ENCODE peak calls at places on chromosomes 4 and X, in seven cellular contexts. One of them, this sample, is unnamed.

GRCh38 chr4:1502976-1503375 is 96.7 kb upstream of the NKX1-1 start:
- DNase-seq in GM12878: no peak
- DNase-seq in hepatocyte: no peak
- DNase-seq in AG08395: no peak
- DNase-seq in activated CD4-positive, alpha-beta T cell treated with anti-CD3 and anti-CD28 coated beads, Interleukin-2, amount 10 ng/mL, durations not matched to agents 7 days and 5 days: no peak
- DNase-seq in AG10803: no peak
- DNase-seq in cardiac muscle cell: no peak
- DNase-seq in this sample: no peak

GRCh38 chrX:72621163-72621562 is 48.5 kb upstream of the HDAC8 start:
- DNase-seq in GM12878: no peak
- DNase-seq in hepatocyte: no peak
- DNase-seq in AG08395: no peak
- DNase-seq in activated CD4-positive, alpha-beta T cell treated with anti-CD3 and anti-CD28 coated beads, Interleukin-2, amount 10 ng/mL, durations not matched to agents 7 days and 5 days: no peak
- DNase-seq in AG10803: no peak
- DNase-seq in cardiac muscle cell: no peak
- DNase-seq in this sample: peak; percentile 25

GRCh38 chrX:1535241-1536041 is 1.5 kb downstream of the P2RY8 start:
- DNase-seq in GM12878: peak; percentile 62
- DNase-seq in hepatocyte: no peak
- DNase-seq in AG08395: no peak
- DNase-seq in activated CD4-positive, alpha-beta T cell treated with anti-CD3 and anti-CD28 coated beads, Interleukin-2, amount 10 ng/mL, durations not matched to agents 7 days and 5 days: peak; percentile 61
- DNase-seq in AG10803: no peak
- DNase-seq in cardiac muscle cell: no peak
- DNase-seq in this sample: no peak

GRCh38 chr4:184628103-184628502 is 21.1 kb downstream of the CASP3 start:
- DNase-seq in GM12878: no peak
- DNase-seq in hepatocyte: no peak
- DNase-seq in AG08395: no peak
- DNase-seq in activated CD4-positive, alpha-beta T cell treated with anti-CD3 and anti-CD28 coated beads, Interleukin-2, amount 10 ng/mL, durations not matched to agents 7 days and 5 days: no peak
- DNase-seq in AG10803: no peak
- DNase-seq in cardiac muscle cell: no peak
- DNase-seq in this sample: no peak

GRCh38 chr4:161949941-161950725 is 213.7 kb downstream of the FSTL5 start:
- DNase-seq in GM12878: no peak
- DNase-seq in hepatocyte: peak; percentile 7
- DNase-seq in AG08395: peak; percentile 46
- DNase-seq in activated CD4-positive, alpha-beta T cell treated with anti-CD3 and anti-CD28 coated beads, Interleukin-2, amount 10 ng/mL, durations not matched to agents 7 days and 5 days: no peak
- DNase-seq in AG10803: peak; percentile 46
- DNase-seq in cardiac muscle cell: peak; percentile 21
- DNase-seq in this sample: no peak

GRCh38 chr4:76738081-76738931 is 159.6 kb downstream of the SOWAHB start:
- DNase-seq in GM12878: peak; percentile 30
- DNase-seq in hepatocyte: peak; percentile 34
- DNase-seq in AG08395: peak; percentile 92
- DNase-seq in activated CD4-positive, alpha-beta T cell treated with anti-CD3 and anti-CD28 coated beads, Interleukin-2, amount 10 ng/mL, durations not matched to agents 7 days and 5 days: no peak
- DNase-seq in AG10803: peak; percentile 97
- DNase-seq in cardiac muscle cell: peak; percentile 83
- DNase-seq in this sample: no peak

GRCh38 chr4:175671491-175671934 is 140.6 kb downstream of the GPM6A start:
- DNase-seq in GM12878: no peak
- DNase-seq in hepatocyte: peak; percentile 28
- DNase-seq in AG08395: no peak
- DNase-seq in activated CD4-positive, alpha-beta T cell treated with anti-CD3 and anti-CD28 coated beads, Interleukin-2, amount 10 ng/mL, durations not matched to agents 7 days and 5 days: no peak
- DNase-seq in AG10803: no peak
- DNase-seq in cardiac muscle cell: no peak
- DNase-seq in this sample: no peak

GRCh38 chr4:114385195-114385985 is 213.2 kb upstream of the UGT8 start:
- DNase-seq in GM12878: no peak
- DNase-seq in hepatocyte: no peak
- DNase-seq in AG08395: no peak
- DNase-seq in activated CD4-positive, alpha-beta T cell treated with anti-CD3 and anti-CD28 coated beads, Interleukin-2, amount 10 ng/mL, durations not matched to agents 7 days and 5 days: no peak
- DNase-seq in AG10803: no peak
- DNase-seq in cardiac muscle cell: no peak
- DNase-seq in this sample: no peak

GRCh38 chr4:170748975-170749374 is 659.2 kb upstream of the AADAT start:
- DNase-seq in GM12878: no peak
- DNase-seq in hepatocyte: no peak
- DNase-seq in AG08395: no peak
- DNase-seq in activated CD4-positive, alpha-beta T cell treated with anti-CD3 and anti-CD28 coated beads, Interleukin-2, amount 10 ng/mL, durations not matched to agents 7 days and 5 days: no peak
- DNase-seq in AG10803: no peak
- DNase-seq in cardiac muscle cell: no peak
- DNase-seq in this sample: no peak

GRCh38 chr4:147975902-147976301 is 244.0 kb downstream of the ARHGAP10 start:
- DNase-seq in GM12878: no peak
- DNase-seq in hepatocyte: no peak
- DNase-seq in AG08395: peak; percentile 21
- DNase-seq in activated CD4-positive, alpha-beta T cell treated with anti-CD3 and anti-CD28 coated beads, Interleukin-2, amount 10 ng/mL, durations not matched to agents 7 days and 5 days: no peak
- DNase-seq in AG10803: peak; percentile 81
- DNase-seq in cardiac muscle cell: peak; percentile 16
- DNase-seq in this sample: no peak

GRCh38 chrX:16610121-16610565 is 39.8 kb upstream of the S100G start:
- DNase-seq in GM12878: no peak
- DNase-seq in hepatocyte: no peak
- DNase-seq in AG08395: peak; percentile 41
- DNase-seq in activated CD4-positive, alpha-beta T cell treated with anti-CD3 and anti-CD28 coated beads, Interleukin-2, amount 10 ng/mL, durations not matched to agents 7 days and 5 days: no peak
- DNase-seq in AG10803: peak; percentile 69
- DNase-seq in cardiac muscle cell: no peak
- DNase-seq in this sample: no peak

GRCh38 chr4:164931551-164932324 is 45.7 kb downstream of the TRIM61 start:
- DNase-seq in GM12878: no peak
- DNase-seq in hepatocyte: no peak
- DNase-seq in AG08395: peak; percentile 76
- DNase-seq in activated CD4-positive, alpha-beta T cell treated with anti-CD3 and anti-CD28 coated beads, Interleukin-2, amount 10 ng/mL, durations not matched to agents 7 days and 5 days: no peak
- DNase-seq in AG10803: peak; percentile 42
- DNase-seq in cardiac muscle cell: no peak
- DNase-seq in this sample: no peak

GRCh38 chr4:44446801-44447562 is 1.6 kb downstream of the KCTD8 start:
- DNase-seq in GM12878: no peak
- DNase-seq in hepatocyte: peak; percentile 8
- DNase-seq in AG08395: no peak
- DNase-seq in activated CD4-positive, alpha-beta T cell treated with anti-CD3 and anti-CD28 coated beads, Interleukin-2, amount 10 ng/mL, durations not matched to agents 7 days and 5 days: no peak
- DNase-seq in AG10803: no peak
- DNase-seq in cardiac muscle cell: peak; percentile 0
- DNase-seq in this sample: no peak

GRCh38 chrX:134172588-134173259 is 64.3 kb upstream of the CCDC160 start:
- DNase-seq in GM12878: no peak
- DNase-seq in hepatocyte: peak; percentile 27
- DNase-seq in AG08395: peak; percentile 14
- DNase-seq in activated CD4-positive, alpha-beta T cell treated with anti-CD3 and anti-CD28 coated beads, Interleukin-2, amount 10 ng/mL, durations not matched to agents 7 days and 5 days: peak; percentile 56
- DNase-seq in AG10803: no peak
- DNase-seq in cardiac muscle cell: peak; percentile 8
- DNase-seq in this sample: no peak

GRCh38 chr4:104901438-104901837 is 245.2 kb upstream of the TET2 start:
- DNase-seq in GM12878: no peak
- DNase-seq in hepatocyte: peak; percentile 21
- DNase-seq in AG08395: no peak
- DNase-seq in activated CD4-positive, alpha-beta T cell treated with anti-CD3 and anti-CD28 coated beads, Interleukin-2, amount 10 ng/mL, durations not matched to agents 7 days and 5 days: no peak
- DNase-seq in AG10803: peak; percentile 1
- DNase-seq in cardiac muscle cell: peak; percentile 32
- DNase-seq in this sample: no peak

GRCh38 chr4:52947691-52948397 is 85.7 kb downstream of the RASL11B start:
- DNase-seq in GM12878: no peak
- DNase-seq in hepatocyte: no peak
- DNase-seq in AG08395: no peak
- DNase-seq in activated CD4-positive, alpha-beta T cell treated with anti-CD3 and anti-CD28 coated beads, Interleukin-2, amount 10 ng/mL, durations not matched to agents 7 days and 5 days: no peak
- DNase-seq in AG10803: no peak
- DNase-seq in cardiac muscle cell: no peak
- DNase-seq in this sample: no peak

GRCh38 chr4:152501846-152502536 is 33.9 kb downstream of the FBXW7 start:
- DNase-seq in GM12878: no peak
- DNase-seq in hepatocyte: no peak
- DNase-seq in AG08395: peak; percentile 8
- DNase-seq in activated CD4-positive, alpha-beta T cell treated with anti-CD3 and anti-CD28 coated beads, Interleukin-2, amount 10 ng/mL, durations not matched to agents 7 days and 5 days: no peak
- DNase-seq in AG10803: peak; percentile 16
- DNase-seq in cardiac muscle cell: peak; percentile 24
- DNase-seq in this sample: no peak

GRCh38 chr4:184613405-184613804 is 35.8 kb downstream of the CASP3 start:
- DNase-seq in GM12878: no peak
- DNase-seq in hepatocyte: no peak
- DNase-seq in AG08395: no peak
- DNase-seq in activated CD4-positive, alpha-beta T cell treated with anti-CD3 and anti-CD28 coated beads, Interleukin-2, amount 10 ng/mL, durations not matched to agents 7 days and 5 days: no peak
- DNase-seq in AG10803: no peak
- DNase-seq in cardiac muscle cell: no peak
- DNase-seq in this sample: no peak

GRCh38 chr4:54228064-54228527 is 997 bp upstream of the PDGFRA start:
- DNase-seq in GM12878: no peak
- DNase-seq in hepatocyte: peak; percentile 91
- DNase-seq in AG08395: peak; percentile 78
- DNase-seq in activated CD4-positive, alpha-beta T cell treated with anti-CD3 and anti-CD28 coated beads, Interleukin-2, amount 10 ng/mL, durations not matched to agents 7 days and 5 days: no peak
- DNase-seq in AG10803: peak; percentile 83
- DNase-seq in cardiac muscle cell: peak; percentile 96
- DNase-seq in this sample: no peak

GRCh38 chr4:15231265-15232091 is 196.4 kb upstream of the C1QTNF7 start:
- DNase-seq in GM12878: peak; percentile 16
- DNase-seq in hepatocyte: peak; percentile 88
- DNase-seq in AG08395: peak; percentile 79
- DNase-seq in activated CD4-positive, alpha-beta T cell treated with anti-CD3 and anti-CD28 coated beads, Interleukin-2, amount 10 ng/mL, durations not matched to agents 7 days and 5 days: peak; percentile 80
- DNase-seq in AG10803: peak; percentile 84
- DNase-seq in cardiac muscle cell: peak; percentile 92
- DNase-seq in this sample: peak; percentile 64

GRCh38 chr4:56821394-56822263 is at the start of gene SPINK2:
- DNase-seq in GM12878: no peak
- DNase-seq in hepatocyte: peak; percentile 74
- DNase-seq in AG08395: no peak
- DNase-seq in activated CD4-positive, alpha-beta T cell treated with anti-CD3 and anti-CD28 coated beads, Interleukin-2, amount 10 ng/mL, durations not matched to agents 7 days and 5 days: peak; percentile 75
- DNase-seq in AG10803: no peak
- DNase-seq in cardiac muscle cell: no peak
- DNase-seq in this sample: peak; percentile 26

GRCh38 chr4:141248029-141248428 is 27.3 kb downstream of the ZNF330 start:
- DNase-seq in GM12878: no peak
- DNase-seq in hepatocyte: no peak
- DNase-seq in AG08395: no peak
- DNase-seq in activated CD4-positive, alpha-beta T cell treated with anti-CD3 and anti-CD28 coated beads, Interleukin-2, amount 10 ng/mL, durations not matched to agents 7 days and 5 days: no peak
- DNase-seq in AG10803: peak; percentile 83
- DNase-seq in cardiac muscle cell: peak; percentile 85
- DNase-seq in this sample: no peak

GRCh38 chrX:69991685-69992084 is 58.1 kb downstream of the AWAT2 start:
- DNase-seq in GM12878: no peak
- DNase-seq in hepatocyte: no peak
- DNase-seq in AG08395: no peak
- DNase-seq in activated CD4-positive, alpha-beta T cell treated with anti-CD3 and anti-CD28 coated beads, Interleukin-2, amount 10 ng/mL, durations not matched to agents 7 days and 5 days: no peak
- DNase-seq in AG10803: no peak
- DNase-seq in cardiac muscle cell: no peak
- DNase-seq in this sample: no peak

GRCh38 chrX:110381216-110381615 is 22.6 kb downstream of the RTL9 start:
- DNase-seq in GM12878: no peak
- DNase-seq in hepatocyte: no peak
- DNase-seq in AG08395: no peak
- DNase-seq in activated CD4-positive, alpha-beta T cell treated with anti-CD3 and anti-CD28 coated beads, Interleukin-2, amount 10 ng/mL, durations not matched to agents 7 days and 5 days: no peak
- DNase-seq in AG10803: peak; percentile 58
- DNase-seq in cardiac muscle cell: peak; percentile 30
- DNase-seq in this sample: no peak

GRCh38 chrX:133454525-133455323 is 39.4 kb upstream of the GPC4 start:
- DNase-seq in GM12878: no peak
- DNase-seq in hepatocyte: no peak
- DNase-seq in AG08395: no peak
- DNase-seq in activated CD4-positive, alpha-beta T cell treated with anti-CD3 and anti-CD28 coated beads, Interleukin-2, amount 10 ng/mL, durations not matched to agents 7 days and 5 days: no peak
- DNase-seq in AG10803: no peak
- DNase-seq in cardiac muscle cell: no peak
- DNase-seq in this sample: no peak

GRCh38 chrX:103716967-103717366 is 6.3 kb downstream of the TMEM31 start:
- DNase-seq in GM12878: no peak
- DNase-seq in hepatocyte: peak; percentile 58
- DNase-seq in AG08395: peak; percentile 55
- DNase-seq in activated CD4-positive, alpha-beta T cell treated with anti-CD3 and anti-CD28 coated beads, Interleukin-2, amount 10 ng/mL, durations not matched to agents 7 days and 5 days: no peak
- DNase-seq in AG10803: peak; percentile 89
- DNase-seq in cardiac muscle cell: peak; percentile 95
- DNase-seq in this sample: no peak